ENCODE peak calls at places on chromosomes 2 and 18, in ten cellular contexts. M is PC-3, C is neural crest cell, G is mammary epithelial cell, J is transverse colon, V is GM12864, O is RWPE1, D is fibroblast of villous mesenchyme, Y is nephron progenitor cell, L is hepatocyte. S is an unnamed sample.

GRCh38 chr2:42171396-42171971 is 2.3 kb downstream of the EML4 start:
- DNase-seq in L (no peak), Y (no peak), J (no peak), V (peak; percentile 62), O (no peak), M (no peak), D (peak; percentile 68), G (no peak), C (no peak), S (no peak)

GRCh38 chr2:153519260-153519875 is 40.8 kb upstream of the RPRM start:
- DNase-seq in J (peak; percentile 54), M (peak; percentile 77), V (peak; percentile 5), D (peak; percentile 50), L (peak; percentile 77), G (peak; percentile 36), C (peak; percentile 72), Y (peak; percentile 76), O (peak; percentile 27), S (no peak)

GRCh38 chr2:74197983-74198460 is 393 bp upstream of the MTHFD2 start:
- DNase-seq in L (no peak), M (no peak), D (no peak), V (peak; percentile 97), O (no peak), J (no peak), C (no peak), G (no peak), Y (no peak), S (no peak)

GRCh38 chr2:48313036-48313877 is 216.7 kb upstream of the STON1 start:
- DNase-seq in M (no peak), V (no peak), L (no peak), J (no peak), D (no peak), O (no peak), Y (no peak), G (no peak), C (no peak), S (no peak)

GRCh38 chr2:3785220-3785889 is 82.0 kb downstream of the DCDC2C start:
- DNase-seq in D (no peak), L (no peak), C (no peak), G (no peak), O (peak; percentile 37), Y (no peak), V (no peak), M (peak; percentile 87), J (no peak), S (no peak)

GRCh38 chr18:34709631-34710429 is at the start of gene DTNA:
- DNase-seq in J (no peak), L (peak; percentile 71), V (no peak), C (no peak), Y (no peak), M (peak; percentile 26), O (peak; percentile 4), D (peak; percentile 93), G (peak; percentile 81), S (no peak)

GRCh38 chr2:233476651-233477547 is 89.7 kb downstream of the USP40 start:
- DNase-seq in O (no peak), G (no peak), L (no peak), C (no peak), V (no peak), M (no peak), J (no peak), D (no peak), Y (no peak), S (peak; percentile 11)

GRCh38 chr2:151638188-151638933 is 95.9 kb downstream of the NEB start:
- DNase-seq in V (peak; percentile 40), G (no peak), M (peak; percentile 12), D (peak; percentile 3), O (peak; percentile 3), C (no peak), Y (no peak), L (peak; percentile 27), J (peak; percentile 13), S (no peak)

GRCh38 chr18:55385770-55386169 is 202.2 kb downstream of the TCF4 start:
- DNase-seq in D (no peak), O (no peak), L (no peak), J (no peak), V (no peak), Y (no peak), C (no peak), M (no peak), G (peak; percentile 48), S (no peak)

GRCh38 chr2:120959426-120959825 is 223.8 kb downstream of the GLI2 start:
- DNase-seq in J (no peak), V (no peak), Y (no peak), L (peak; percentile 39), D (no peak), O (peak; percentile 64), G (peak; percentile 70), M (no peak), C (no peak), S (no peak)

GRCh38 chr2:161414385-161415040 is 1.6 kb upstream of the TBR1 start:
- DNase-seq in M (peak; percentile 57), V (no peak), Y (peak; percentile 67), L (peak; percentile 32), C (peak; percentile 55), O (peak; percentile 25), G (peak; percentile 17), D (peak; percentile 35), J (peak; percentile 22), S (no peak)

GRCh38 chr2:109419960-109420370 is 193.8 kb downstream of the SEPTIN10 start:
- DNase-seq in M (peak; percentile 25), J (no peak), D (peak; percentile 86), V (no peak), C (no peak), O (no peak), Y (no peak), L (no peak), G (no peak), S (no peak)

DNA sequence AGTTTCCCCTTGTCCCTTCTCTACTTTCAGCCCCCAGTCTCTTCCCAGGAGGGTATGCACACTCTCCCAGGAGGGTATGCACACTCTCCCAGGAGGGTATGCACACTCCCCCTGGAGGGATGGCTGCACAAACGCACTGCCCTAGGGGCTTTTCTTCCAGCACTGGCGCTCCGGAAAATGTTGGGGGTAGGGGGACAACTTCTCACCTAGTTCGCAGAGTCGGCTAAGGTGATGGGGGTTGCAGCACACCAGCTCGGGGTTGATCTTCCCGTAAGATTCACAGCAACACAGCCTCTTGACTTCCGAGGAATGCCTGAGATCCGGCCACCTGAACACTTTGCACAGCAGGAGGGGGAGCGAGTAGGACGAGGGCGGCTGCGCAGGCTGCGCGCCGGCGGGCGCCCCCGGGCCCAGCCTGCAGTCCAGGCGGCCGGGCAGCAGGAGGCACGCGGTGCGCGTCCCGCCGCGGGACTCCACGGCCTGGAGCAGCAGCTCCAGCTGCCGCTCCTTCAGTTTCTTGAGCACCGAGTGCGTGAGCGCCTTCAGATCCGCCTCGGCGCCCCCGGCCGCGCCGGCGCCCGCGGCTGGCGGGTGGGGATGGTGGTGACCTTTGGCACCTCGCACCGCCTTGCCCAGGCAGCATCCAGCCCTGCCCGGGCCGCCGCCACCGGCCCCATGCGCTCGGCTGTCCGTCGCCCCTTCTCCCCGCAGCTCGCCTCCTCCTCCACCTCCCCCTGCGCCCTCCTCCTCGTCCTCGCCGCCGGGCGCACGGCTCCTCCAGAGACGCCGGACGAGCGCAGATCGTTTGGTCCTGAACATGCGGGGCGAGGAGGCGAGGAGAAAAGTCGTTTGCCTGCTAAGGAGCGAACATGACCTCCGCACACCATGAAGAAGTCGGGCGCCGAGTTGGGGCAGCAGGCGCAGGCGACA is 894 bp downstream of the SMAD7 start:
- DNase-seq in Y (peak; percentile 62), D (peak; percentile 55), O (no peak), G (peak; percentile 60), J (peak; percentile 52), L (peak; percentile 60), M (peak; percentile 37), C (peak; percentile 29), V (no peak), S (no peak)
- TF ChIP-seq CTCF in Y (no peak), D (no peak), O (peak; percentile 14), G (no peak), J (no peak), L (peak; percentile 8), M (no peak), C (peak; percentile 28), V (peak; percentile 7), S (no peak)

GRCh38 chr2:33673937-33674336 is 74.8 kb upstream of the FAM98A start:
- DNase-seq in M (peak; percentile 37), G (no peak), D (peak; percentile 15), Y (no peak), J (no peak), V (no peak), L (peak; percentile 10), O (peak; percentile 18), C (no peak), S (no peak)
- TF ChIP-seq CTCF in M (peak; percentile 72), G (peak; percentile 15), D (peak; percentile 6), Y (peak; percentile 45), J (peak; percentile 22), V (peak; percentile 26), L (peak; percentile 66), O (peak; percentile 30), C (peak; percentile 71), S (peak; percentile 54)

DNA sequence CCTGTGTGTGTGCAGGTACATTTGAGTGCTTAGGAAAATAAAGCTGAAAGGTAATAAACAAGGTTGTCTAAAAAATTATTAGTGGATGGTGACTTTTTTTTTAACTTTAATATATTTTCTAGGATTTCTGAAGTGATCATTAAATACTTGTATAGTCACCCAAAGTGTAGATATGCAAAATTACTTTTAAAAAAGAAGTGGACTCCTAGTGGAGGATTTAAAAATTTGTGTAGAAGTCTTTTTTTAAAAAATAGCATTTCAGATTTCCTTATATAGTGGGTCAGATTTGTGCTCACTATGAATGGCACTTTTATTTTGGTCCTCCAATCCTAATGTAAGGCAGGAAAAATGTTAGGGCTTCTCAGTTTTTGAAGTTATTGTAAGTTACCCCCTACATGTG is 3.9 kb downstream of the GORASP2 start:
- DNase-seq in M (no peak), O (no peak), Y (no peak), D (no peak), V (no peak), J (no peak), C (no peak), L (no peak), G (no peak), S (no peak)
- TF ChIP-seq CTCF in M (no peak), O (no peak), Y (no peak), D (no peak), V (peak; percentile 10), J (no peak), C (peak; percentile 27), L (no peak), G (no peak), S (no peak)

GRCh38 chr2:197804049-197804757 is at the start of gene PLCL1:
- DNase-seq in C (peak; percentile 84), G (peak; percentile 84), M (peak; percentile 91), L (peak; percentile 92), J (peak; percentile 90), V (peak; percentile 59), D (peak; percentile 86), O (peak; percentile 88), Y (peak; percentile 92), S (peak; percentile 33)

GRCh38 chr2:197803033-197803444 is 1.4 kb upstream of the PLCL1 start:
- DNase-seq in V (peak; percentile 12), J (no peak), L (peak; percentile 69), D (peak; percentile 57), Y (no peak), G (peak; percentile 13), O (peak; percentile 52), C (no peak), M (peak; percentile 63), S (no peak)

GRCh38 chr2:197806317-197806633 is 1.9 kb downstream of the PLCL1 start:
- DNase-seq in C (no peak), O (no peak), Y (no peak), G (no peak), L (no peak), V (no peak), J (no peak), M (no peak), D (no peak), S (no peak)

GRCh38 chr2:197805598-197806316 is 1.4 kb downstream of the PLCL1 start:
- DNase-seq in J (no peak), V (no peak), Y (no peak), D (no peak), O (no peak), C (no peak), G (no peak), L (no peak), M (no peak), S (no peak)

GRCh38 chr2:197804758-197805597 is 585 bp downstream of the PLCL1 start:
- DNase-seq in J (no peak), D (peak; percentile 17), L (peak; percentile 32), O (no peak), M (no peak), V (no peak), C (peak; percentile 30), G (no peak), Y (peak; percentile 67), S (no peak)
- TF ChIP-seq CTCF in J (peak; percentile 10), D (no peak), L (peak; percentile 10), O (no peak), M (no peak), V (peak; percentile 6), C (peak; percentile 30), G (no peak), Y (peak; percentile 17), S (no peak)

S was measured in D721Med.